ENCODE peak calls at places on chromosomes 11 and 22, in six cellular contexts. Y is stimulated activated naive CD8-positive, alpha-beta T cell treated with anti-CD3 and anti-CD28 coated beads, Interleukin-15, Interleukin-2, amounts not matched to agents 100 U/mL and 50 U/mL, for 24 hours; W is AG09309; P is left cardiac atrium; B is left kidney; O is CD8-positive, alpha-beta memory T cell. M is an unnamed sample.
A peak's percentile ranks its signal among the peaks of the same experiment; 100 is the strongest.

GRCh38 chr22:45450931-45451651 is 37.6 kb downstream of the RIBC2 start:
- DNase-seq in Y (no peak), W (peak; percentile 98), P (no peak), B (peak; percentile 53), O (no peak), M (peak; percentile 76)

GRCh38 chr11:111097191-111097590 is 148.3 kb upstream of the POU2AF2 start:
- DNase-seq in Y (no peak), W (no peak), P (peak; percentile 62), B (peak; percentile 69), O (no peak), M (no peak)

GRCh38 chr11:131762346-131763110 is 392.1 kb downstream of the NTM start:
- DNase-seq in Y (no peak), W (no peak), P (no peak), B (no peak), O (no peak), M (no peak)

GRCh38 chr22:36940676-36941075 is 27.2 kb downstream of the CSF2RB start:
- DNase-seq in Y (no peak), W (no peak), P (no peak), B (no peak), O (no peak), M (no peak)

GRCh38 chr22:48574776-48575566 is 1252.7 kb downstream of the BRD1 start:
- DNase-seq in Y (peak; percentile 61), W (no peak), P (peak; percentile 44), B (peak; percentile 91), O (no peak), M (no peak)

GRCh38 chr11:17063171-17064002 is 14.1 kb downstream of the RPS13 start:
- DNase-seq in Y (peak; percentile 77), W (no peak), P (peak; percentile 62), B (peak; percentile 75), O (peak; percentile 7), M (no peak)

GRCh38 chr11:65554057-65554818 is 3.9 kb downstream of the LTBP3 start:
- DNase-seq in Y (no peak), W (no peak), P (no peak), B (no peak), O (no peak), M (no peak)

GRCh38 chr11:105589346-105589745 is 20.5 kb upstream of the GRIA4 start:
- DNase-seq in Y (no peak), W (no peak), P (no peak), B (no peak), O (no peak), M (no peak)

GRCh38 chr11:11866203-11866602 is 24.4 kb downstream of the USP47 start:
- DNase-seq in Y (no peak), W (no peak), P (no peak), B (no peak), O (no peak), M (no peak)

GRCh38 chr11:73962097-73962705 is 11.4 kb downstream of the DNAJB13 start:
- DNase-seq in Y (no peak), W (no peak), P (no peak), B (no peak), O (no peak), M (no peak)

GRCh38 chr11:128419012-128419767 is 168.2 kb downstream of the ETS1 start:
- DNase-seq in Y (no peak), W (no peak), P (no peak), B (no peak), O (no peak), M (no peak)

GRCh38 chr11:11569936-11570491 is 51.8 kb downstream of the GALNT18 start:
- DNase-seq in Y (no peak), W (no peak), P (peak; percentile 82), B (peak; percentile 49), O (no peak), M (peak; percentile 28)

GRCh38 chr22:40855960-40856512 is 403 bp downstream of the ST13 start:
- DNase-seq in Y (no peak), W (no peak), P (peak; percentile 47), B (peak; percentile 62), O (peak; percentile 24), M (peak; percentile 22)

GRCh38 chr11:92268546-92268945 is 43.9 kb downstream of the FAT3 start:
- DNase-seq in Y (no peak), W (no peak), P (no peak), B (no peak), O (no peak), M (no peak)

GRCh38 chr11:92693146-92693545 is 276.3 kb upstream of the MTNR1B start:
- DNase-seq in Y (no peak), W (no peak), P (no peak), B (no peak), O (no peak), M (no peak)

GRCh38 chr11:121067453-121067852 is 33.6 kb upstream of the TECTA start:
- DNase-seq in Y (no peak), W (no peak), P (no peak), B (peak; percentile 41), O (no peak), M (no peak)

GRCh38 chr22:19466848-19467752 is 11.9 kb downstream of the UFD1 start:
- DNase-seq in Y (no peak), W (no peak), P (no peak), B (no peak), O (no peak), M (no peak)

GRCh38 chr11:45158210-45158644 is 11.8 kb downstream of the PRDM11 start:
- DNase-seq in Y (no peak), W (no peak), P (no peak), B (peak; percentile 85), O (no peak), M (no peak)

GRCh38 chr11:118215765-118216164 is 9.0 kb downstream of the JAML start:
- DNase-seq in Y (no peak), W (no peak), P (no peak), B (no peak), O (no peak), M (no peak)

GRCh38 chr11:20095189-20095588 is 65.1 kb downstream of the DBX1 start:
- DNase-seq in Y (no peak), W (no peak), P (no peak), B (no peak), O (no peak), M (no peak)

GRCh38 chr11:110301032-110301431 is 4.6 kb upstream of the RDX start:
- DNase-seq in Y (no peak), W (no peak), P (no peak), B (no peak), O (no peak), M (no peak)

GRCh38 chr11:78806214-78807004 is 231.7 kb upstream of the NARS2 start:
- DNase-seq in Y (no peak), W (no peak), P (peak; percentile 41), B (no peak), O (no peak), M (peak; percentile 29)